ENCODE peak calls at places on chromosome 1, in ten cellular contexts. Q is H9, R is testis, A is ovary, K is foreskin keratinocyte, P is uterus, M is sigmoid colon, D is caudate nucleus, V is MM.1S, O is psoas muscle. N is an unnamed sample.

GRCh38 chr1:245671349-245671748 is 516.6 kb downstream of the KIF26B start:
- DNase-seq in Q (no peak), R (no peak), A (no peak), K (no peak), P (no peak), M (no peak), D (no peak), V (no peak), O (no peak), N (no peak)

GRCh38 chr1:205314986-205315618 is 6.4 kb downstream of the NUAK2 start:
- DNase-seq in Q (no peak), R (no peak), A (no peak), K (no peak), P (no peak), M (no peak), D (no peak), V (no peak), O (no peak), N (no peak)

GRCh38 chr1:185838111-185838510 is 103.9 kb downstream of the HMCN1 start:
- DNase-seq in Q (no peak), R (no peak), A (no peak), K (no peak), P (no peak), M (no peak), D (no peak), V (no peak), O (no peak), N (no peak)

GRCh38 chr1:143619851-143620250 is 351.9 kb downstream of the FAM72C start:
- DNase-seq in Q (no peak), R (no peak), A (no peak), K (no peak), P (no peak), M (no peak), D (no peak), V (no peak), O (no peak), N (no peak)

GRCh38 chr1:7175507-7175906 is 390.3 kb downstream of the CAMTA1 start:
- DNase-seq in Q (no peak), R (no peak), A (no peak), K (no peak), P (no peak), M (no peak), D (no peak), V (no peak), O (no peak), N (no peak)

GRCh38 chr1:8415526-8416278 is 97.8 kb downstream of the SLC45A1 start:
- DNase-seq in Q (no peak), R (no peak), A (no peak), K (no peak), P (no peak), M (no peak), D (no peak), V (no peak), O (no peak), N (no peak)

GRCh38 chr1:70205437-70206118 is at the start of gene LRRC40:
- DNase-seq in Q (peak), R (peak), A (peak), K (peak), P (peak), M (peak), D (peak), V (peak), O (peak), N (peak)

GRCh38 chr1:63746129-63746864 is 27.5 kb upstream of the ROR1 start:
- DNase-seq in Q (peak), R (no peak), A (no peak), K (peak), P (no peak), M (no peak), D (no peak), V (no peak), O (no peak), N (no peak)

GRCh38 chr1:86823821-86824500 is 90.0 kb downstream of the SELENOF start:
- DNase-seq in Q (no peak), R (no peak), A (no peak), K (no peak), P (no peak), M (no peak), D (no peak), V (no peak), O (no peak), N (no peak)

GRCh38 chr1:31102501-31102950 is 37.0 kb upstream of the PUM1 start:
- DNase-seq in Q (no peak), R (no peak), A (no peak), K (peak), P (no peak), M (peak), D (no peak), V (no peak), O (no peak), N (no peak)

GRCh38 chr1:39213511-39214002 is 9.1 kb downstream of the MACF1 start:
- DNase-seq in Q (no peak), R (no peak), A (no peak), K (peak), P (no peak), M (no peak), D (no peak), V (no peak), O (no peak), N (no peak)

GRCh38 chr1:228861830-228862176 is 126.5 kb downstream of the RHOU start:
- DNase-seq in Q (no peak), R (no peak), A (no peak), K (no peak), P (no peak), M (no peak), D (no peak), V (no peak), O (no peak), N (no peak)

GRCh38 chr1:12745126-12745991 is 641 bp upstream of the CFAP107 start:
- DNase-seq in Q (no peak), R (no peak), A (no peak), K (no peak), P (no peak), M (no peak), D (no peak), V (no peak), O (no peak), N (no peak)

GRCh38 chr1:3162483-3162882 is 93.5 kb downstream of the PRDM16 start:
- DNase-seq in Q (no peak), R (no peak), A (no peak), K (no peak), P (no peak), M (no peak), D (no peak), V (no peak), O (no peak), N (no peak)

GRCh38 chr1:218565333-218565732 is 220.2 kb downstream of the TGFB2 start:
- DNase-seq in Q (no peak), R (no peak), A (no peak), K (no peak), P (no peak), M (no peak), D (no peak), V (no peak), O (no peak), N (peak)

GRCh38 chr1:10170362-10170665 is 40.1 kb upstream of the KIF1B start:
- DNase-seq in Q (no peak), R (no peak), A (no peak), K (peak), P (no peak), M (no peak), D (no peak), V (peak), O (no peak), N (no peak)

GRCh38 chr1:20491866-20492265 is 5.9 kb upstream of the CAMK2N1 start:
- DNase-seq in Q (no peak), R (no peak), A (no peak), K (no peak), P (no peak), M (no peak), D (no peak), V (no peak), O (no peak), N (peak)

GRCh38 chr1:161940866-161941591 is 82.6 kb downstream of the OLFML2B start:
- DNase-seq in Q (no peak), R (no peak), A (no peak), K (no peak), P (no peak), M (no peak), D (no peak), V (no peak), O (no peak), N (no peak)

GRCh38 chr1:63847308-63847910 is 73.6 kb downstream of the ROR1 start:
- DNase-seq in Q (no peak), R (no peak), A (no peak), K (peak), P (no peak), M (no peak), D (no peak), V (no peak), O (no peak), N (no peak)

GRCh38 chr1:164842891-164843290 is 283.9 kb downstream of the PBX1 start:
- DNase-seq in Q (no peak), R (no peak), A (no peak), K (no peak), P (no peak), M (no peak), D (no peak), V (no peak), O (no peak), N (no peak)

GRCh38 chr1:161153682-161154337 is at the start of gene UFC1:
- DNase-seq in Q (peak), R (peak), A (peak), K (peak), P (peak), M (peak), D (peak), V (peak), O (peak), N (peak)

GRCh38 chr1:77929806-77930205 is 41.4 kb downstream of the NEXN start:
- DNase-seq in Q (no peak), R (no peak), A (no peak), K (no peak), P (no peak), M (no peak), D (no peak), V (no peak), O (no peak), N (no peak)

GRCh38 chr1:6373961-6374720 is 19.4 kb downstream of the ACOT7 start:
- DNase-seq in Q (no peak), R (no peak), A (no peak), K (peak), P (no peak), M (no peak), D (no peak), V (no peak), O (no peak), N (peak)

GRCh38 chr1:41478118-41478748 is 6.2 kb downstream of the EDN2 start:
- DNase-seq in Q (no peak), R (no peak), A (no peak), K (no peak), P (no peak), M (peak), D (no peak), V (no peak), O (no peak), N (no peak)

GRCh38 chr1:150613061-150613920 is 16.1 kb downstream of the ENSA start:
- DNase-seq in Q (no peak), R (no peak), A (no peak), K (peak), P (no peak), M (no peak), D (no peak), V (peak), O (no peak), N (no peak)

GRCh38 chr1:29332204-29332603 is 95.9 kb downstream of the PTPRU start:
- DNase-seq in Q (peak), R (peak), A (no peak), K (peak), P (no peak), M (peak), D (no peak), V (peak), O (no peak), N (no peak)

GRCh38 chr1:39113109-39113743 is 87.1 kb downstream of the NDUFS5 start:
- DNase-seq in Q (no peak), R (no peak), A (no peak), K (peak), P (no peak), M (no peak), D (no peak), V (no peak), O (no peak), N (no peak)

GRCh38 chr1:37476087-37476452 is 1.7 kb downstream of the ZC3H12A start:
- DNase-seq in Q (no peak), R (no peak), A (no peak), K (no peak), P (no peak), M (no peak), D (no peak), V (no peak), O (peak), N (no peak)

GRCh38 chr1:7299329-7299799 is 471.7 kb upstream of the VAMP3 start:
- DNase-seq in Q (no peak), R (peak), A (peak), K (peak), P (peak), M (peak), D (no peak), V (no peak), O (peak), N (peak)

GRCh38 chr1:187261637-187262036 is 432.9 kb downstream of the PLA2G4A start:
- DNase-seq in Q (no peak), R (no peak), A (no peak), K (no peak), P (no peak), M (no peak), D (no peak), V (no peak), O (no peak), N (no peak)

GRCh38 chr1:220680085-220680687 is 10.0 kb upstream of the C1orf115 start:
- DNase-seq in Q (no peak), R (peak), A (no peak), K (peak), P (no peak), M (no peak), D (no peak), V (peak), O (no peak), N (peak)

GRCh38 chr1:20552728-20553571 is 577 bp downstream of the FAM43B start:
- DNase-seq in Q (peak), R (peak), A (no peak), K (peak), P (no peak), M (no peak), D (no peak), V (no peak), O (peak), N (no peak)

GRCh38 chr1:7705048-7705907 is 65.8 kb upstream of the VAMP3 start:
- DNase-seq in Q (peak), R (peak), A (peak), K (peak), P (no peak), M (peak), D (peak), V (no peak), O (peak), N (no peak)

GRCh38 chr1:226688056-226688748 is 50.9 kb downstream of the ITPKB start:
- DNase-seq in Q (no peak), R (no peak), A (no peak), K (no peak), P (no peak), M (peak), D (peak), V (no peak), O (no peak), N (no peak)
- H3K27ac ChIP-seq in Q (no peak), R (no peak), A (no peak), K (no peak), P (peak), M (no peak), D (peak), V (no peak), O (peak), N (no peak)

GRCh38 chr1:189432761-189433160 is 1044.9 kb downstream of the BRINP3 start:
- DNase-seq in Q (no peak), R (no peak), A (no peak), K (no peak), P (no peak), M (no peak), D (no peak), V (no peak), O (no peak), N (no peak)

GRCh38 chr1:189435398-189435797 is 1042.3 kb downstream of the BRINP3 start:
- DNase-seq in Q (no peak), R (no peak), A (no peak), K (no peak), P (no peak), M (no peak), D (no peak), V (no peak), O (no peak), N (no peak)

GRCh38 chr1:189434461-189434860 is 1043.2 kb downstream of the BRINP3 start:
- DNase-seq in Q (no peak), R (no peak), A (no peak), K (no peak), P (no peak), M (no peak), D (no peak), V (no peak), O (no peak), N (no peak)

GRCh38 chr1:189429610-189430009 is 1048.1 kb downstream of the BRINP3 start:
- DNase-seq in Q (peak), R (no peak), A (no peak), K (peak), P (no peak), M (no peak), D (no peak), V (peak), O (no peak), N (no peak)

GRCh38 chr1:189431437-189431836 is 1046.2 kb downstream of the BRINP3 start:
- DNase-seq in Q (no peak), R (no peak), A (no peak), K (no peak), P (no peak), M (no peak), D (no peak), V (no peak), O (no peak), N (no peak)
- H3K27ac ChIP-seq in Q (no peak), R (no peak), A (no peak), K (no peak), P (no peak), M (no peak), D (no peak), V (no peak), O (no peak), N (no peak)

GRCh38 chr1:54064244-54064643 is 10.8 kb downstream of the TCEANC2 start:
- DNase-seq in Q (no peak), R (no peak), A (no peak), K (no peak), P (no peak), M (no peak), D (no peak), V (no peak), O (no peak), N (no peak)
- H3K27ac ChIP-seq in Q (no peak), R (no peak), A (no peak), K (no peak), P (no peak), M (no peak), D (no peak), V (no peak), O (no peak), N (no peak)

GRCh38 chr1:36166136-36166535 is 10.2 kb downstream of the MAP7D1 start:
- DNase-seq in Q (no peak), R (no peak), A (no peak), K (no peak), P (no peak), M (no peak), D (no peak), V (no peak), O (no peak), N (no peak)
- H3K27ac ChIP-seq in Q (no peak), R (no peak), A (no peak), K (peak), P (no peak), M (peak), D (no peak), V (no peak), O (peak), N (peak)

N was measured in thyroid gland.